ENCODE peak calls at places on chromosomes 5 and 9, in seven cellular contexts. W, P, V, R, M, I and Y are unnamed samples.

GRCh38 chr9:34633166-34633565 is 4.3 kb upstream of the ARID3C start:
- DNase-seq in R (no peak), M (no peak), W (no peak), V (no peak), I (no peak), P (no peak), Y (no peak)

GRCh38 chr9:27292646-27293045 is 4.3 kb downstream of the EQTN start:
- DNase-seq in R (no peak), W (peak; percentile 66), V (no peak), M (no peak), P (no peak), I (no peak), Y (no peak)

GRCh38 chr9:132401791-132402190 is 4.8 kb downstream of the TTF1 start:
- DNase-seq in W (no peak), M (no peak), R (no peak), I (no peak), P (no peak), V (no peak), Y (no peak)

GRCh38 chr5:153831976-153832375 is 206.7 kb downstream of the FAM114A2 start:
- DNase-seq in M (no peak), I (no peak), W (no peak), V (peak; percentile 4), P (no peak), R (peak; percentile 50), Y (no peak)

GRCh38 chr5:39716532-39716971 is 291.8 kb upstream of the DAB2 start:
- DNase-seq in P (no peak), V (peak; percentile 4), I (no peak), R (peak; percentile 43), M (no peak), W (peak; percentile 63), Y (no peak)

GRCh38 chr9:18396102-18396728 is 77.7 kb upstream of the ADAMTSL1 start:
- DNase-seq in I (no peak), M (peak; percentile 7), V (no peak), W (peak; percentile 18), R (no peak), P (no peak), Y (peak; percentile 4)

GRCh38 chr9:124673063-124673462 is 98.0 kb downstream of the NR6A1 start:
- DNase-seq in I (no peak), V (no peak), R (no peak), P (no peak), W (no peak), M (no peak), Y (no peak)

GRCh38 chr5:107372723-107373487 is 297.8 kb downstream of the EFNA5 start:
- DNase-seq in V (no peak), W (no peak), I (no peak), P (peak; percentile 49), M (no peak), R (no peak), Y (no peak)

GRCh38 chr5:144103611-144104010 is 66.8 kb downstream of the YIPF5 start:
- DNase-seq in V (no peak), W (no peak), I (no peak), P (no peak), M (no peak), R (no peak), Y (no peak)

GRCh38 chr5:92145852-92146251 is 762.7 kb upstream of the ARRDC3 start:
- DNase-seq in I (no peak), R (no peak), V (no peak), P (no peak), W (no peak), M (no peak), Y (no peak)

GRCh38 chr5:143562935-143563334 is 159.4 kb upstream of the NR3C1 start:
- DNase-seq in P (no peak), W (no peak), M (no peak), I (no peak), R (no peak), V (peak; percentile 57), Y (no peak)

GRCh38 chr5:171633776-171634470 is 151.7 kb upstream of the SMIM23 start:
- DNase-seq in V (no peak), R (peak; percentile 71), I (no peak), P (no peak), M (no peak), W (no peak), Y (no peak)